ENCODE peak calls at places on chromosomes 7 and 10, in seven cellular contexts. W is Panc1, R is small intestine, A is iPS DF 6.9, S is cardiac muscle cell, P is thyroid gland, B is astrocyte. G is an unnamed sample.

GRCh38 chr7:155584261-155584660 is 37.9 kb upstream of the CNPY1 start:
- DNase-seq in W (no peak), R (no peak), A (no peak), S (no peak), P (no peak), B (no peak), G (no peak)

GRCh38 chr10:63268139-63268797 is 135.1 kb downstream of the NRBF2 start:
- DNase-seq in W (no peak), R (no peak), A (no peak), S (peak; percentile 68), P (no peak), B (peak; percentile 27), G (no peak)

GRCh38 chr7:158430308-158431034 is 157.2 kb downstream of the PTPRN2 start:
- DNase-seq in W (no peak), R (no peak), A (no peak), S (no peak), P (no peak), B (no peak), G (no peak)

GRCh38 chr7:41788556-41788955 is 85.7 kb upstream of the INHBA start:
- DNase-seq in W (no peak), R (no peak), A (no peak), S (no peak), P (no peak), B (no peak), G (no peak)

GRCh38 chr7:5501465-5501864 is 77.8 kb upstream of the TNRC18 start:
- DNase-seq in W (no peak), R (no peak), A (no peak), S (no peak), P (no peak), B (no peak), G (no peak)

GRCh38 chr10:16967866-16968721 is 150.9 kb upstream of the RSU1 start:
- DNase-seq in W (peak; percentile 79), R (no peak), A (peak; percentile 45), S (peak; percentile 86), P (no peak), B (peak; percentile 92), G (no peak)

GRCh38 chr10:130409931-130410330 is 273.7 kb downstream of the GLRX3 start:
- DNase-seq in W (no peak), R (no peak), A (no peak), S (no peak), P (no peak), B (no peak), G (no peak)

GRCh38 chr7:157335991-157336382 is 817 bp upstream of the DNAJB6 start:
- DNase-seq in W (no peak), R (no peak), A (no peak), S (no peak), P (no peak), B (no peak), G (no peak)

GRCh38 chr7:38160003-38160571 is 18.0 kb upstream of the STARD3NL start:
- DNase-seq in W (no peak), R (peak; percentile 97), A (no peak), S (no peak), P (no peak), B (no peak), G (no peak)

GRCh38 chr7:38153515-38153914 is 24.5 kb upstream of the STARD3NL start:
- DNase-seq in W (no peak), R (no peak), A (no peak), S (no peak), P (no peak), B (no peak), G (no peak)

GRCh38 chr7:38154274-38154673 is 23.8 kb upstream of the STARD3NL start:
- DNase-seq in W (no peak), R (no peak), A (no peak), S (no peak), P (no peak), B (no peak), G (no peak)
- H3K4me1 ChIP-seq in W (no peaks in the 10 kb centered on the region), R (no peaks in the 10 kb centered on the region), A (no peaks in the 10 kb centered on the region), S (no peaks in the 10 kb centered on the region), P (no peaks in the 10 kb centered on the region), B (no peaks in the 10 kb centered on the region), G (no peaks in the 10 kb centered on the region)

DNA sequence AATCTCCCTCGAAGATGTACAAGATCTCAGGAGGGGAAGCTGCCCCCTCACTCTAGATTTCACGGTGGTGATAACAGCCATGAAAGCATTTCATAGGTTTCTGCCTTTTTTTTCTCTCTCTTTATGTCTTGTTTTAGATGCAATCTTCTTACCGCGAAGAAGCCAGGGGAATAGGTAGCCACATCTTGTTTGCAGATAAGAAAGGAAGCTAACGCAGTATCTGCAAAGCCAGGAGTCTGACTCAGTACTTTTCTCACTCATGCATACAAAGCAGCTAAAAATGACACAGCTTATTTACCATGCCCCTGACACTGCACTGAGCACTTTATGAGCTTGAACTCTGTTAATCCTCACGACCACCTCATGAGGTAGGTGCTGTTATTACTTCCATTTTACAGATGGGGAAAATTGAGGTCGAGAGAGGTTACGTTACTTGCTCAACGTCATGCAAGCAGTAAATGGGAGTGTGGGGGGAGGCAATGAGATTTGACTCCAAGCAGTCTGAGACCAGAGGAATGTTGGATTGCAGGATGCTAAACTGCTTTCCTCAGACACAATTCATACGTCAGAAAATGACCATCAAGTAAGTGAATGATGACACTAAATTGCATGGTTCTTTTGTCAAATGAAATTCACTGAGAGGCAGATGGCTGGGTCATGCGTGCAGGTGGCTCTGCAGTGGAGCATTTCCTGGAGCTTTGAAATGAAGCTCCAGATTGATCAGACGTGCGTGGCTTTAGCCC is 3.2 kb downstream of the MAP3K8 start:
- DNase-seq in W (no peak), R (peak; percentile 46), A (no peak), S (peak; percentile 74), P (no peak), B (peak; percentile 86), G (no peak)
- H3K4me1 ChIP-seq in W (peaks cover 24% of the 10 kb centered on the region), R (no peaks in the 10 kb centered on the region), A (peaks cover 2% of the 10 kb centered on the region), S (peaks cover 28% of the 10 kb centered on the region), P (peaks cover 38% of the 10 kb centered on the region), B (peaks cover 35% of the 10 kb centered on the region), G (peaks cover 11% of the 10 kb centered on the region)

GRCh38 chr10:35353805-35354204 is 17.5 kb downstream of the CCNY start:
- DNase-seq in W (no peak), R (no peak), A (no peak), S (no peak), P (no peak), B (no peak), G (no peak)

GRCh38 chr10:35353399-35353798 is 17.1 kb downstream of the CCNY start:
- DNase-seq in W (no peak), R (no peak), A (no peak), S (no peak), P (no peak), B (no peak), G (no peak)

GRCh38 chr10:35351021-35351420 is 14.7 kb downstream of the CCNY start:
- DNase-seq in W (no peak), R (no peak), A (no peak), S (no peak), P (no peak), B (no peak), G (no peak)

GRCh38 chr10:35352097-35352496 is 15.8 kb downstream of the CCNY start:
- DNase-seq in W (no peak), R (no peak), A (no peak), S (no peak), P (no peak), B (no peak), G (no peak)

GRCh38 chr10:35352508-35352907 is 16.2 kb downstream of the CCNY start:
- DNase-seq in W (no peak), R (peak; percentile 69), A (no peak), S (no peak), P (no peak), B (no peak), G (no peak)
- H3K4me1 ChIP-seq in W (peaks cover 2% of the 10 kb centered on the region), R (peaks cover 24% of the 10 kb centered on the region), A (peaks cover 2% of the 10 kb centered on the region), S (peaks cover 28% of the 10 kb centered on the region), P (peaks cover 36% of the 10 kb centered on the region), B (peaks cover 13% of the 10 kb centered on the region), G (peaks cover 4% of the 10 kb centered on the region)

GRCh38 chr10:34759837-34760215 is 55.3 kb downstream of the PARD3 start:
- DNase-seq in W (no peak), R (no peak), A (no peak), S (no peak), P (no peak), B (no peak), G (no peak)

GRCh38 chr10:34762156-34762555 is 52.9 kb downstream of the PARD3 start:
- DNase-seq in W (no peak), R (no peak), A (no peak), S (no peak), P (no peak), B (no peak), G (no peak)

GRCh38 chr10:34760606-34761005 is 54.5 kb downstream of the PARD3 start:
- DNase-seq in W (no peak), R (no peak), A (no peak), S (no peak), P (no peak), B (peak; percentile 49), G (no peak)

GRCh38 chr10:34762603-34763299 is 52.3 kb downstream of the PARD3 start:
- DNase-seq in W (no peak), R (no peak), A (no peak), S (no peak), P (no peak), B (no peak), G (no peak)

GRCh38 chr10:34761443-34761842 is 53.7 kb downstream of the PARD3 start:
- DNase-seq in W (no peak), R (no peak), A (no peak), S (no peak), P (no peak), B (no peak), G (no peak)
- H3K4me1 ChIP-seq in W (peaks cover 10% of the 10 kb centered on the region), R (no peaks in the 10 kb centered on the region), A (no peaks in the 10 kb centered on the region), S (peaks cover 51% of the 10 kb centered on the region), P (peaks cover 4% of the 10 kb centered on the region), B (peaks cover 13% of the 10 kb centered on the region), G (peaks cover 6% of the 10 kb centered on the region)

GRCh38 chr10:102109166-102110116 is 10.7 kb downstream of the LDB1 start:
- DNase-seq in W (no peak), R (no peak), A (no peak), S (no peak), P (no peak), B (no peak), G (no peak)
- H3K4me1 ChIP-seq in W (peaks cover 20% of the 10 kb centered on the region), R (peaks cover 2% of the 10 kb centered on the region), A (peaks cover 2% of the 10 kb centered on the region), S (peaks cover 10% of the 10 kb centered on the region), P (peaks cover 17% of the 10 kb centered on the region), B (peaks cover 13% of the 10 kb centered on the region), G (peaks cover 10% of the 10 kb centered on the region)

DNA sequence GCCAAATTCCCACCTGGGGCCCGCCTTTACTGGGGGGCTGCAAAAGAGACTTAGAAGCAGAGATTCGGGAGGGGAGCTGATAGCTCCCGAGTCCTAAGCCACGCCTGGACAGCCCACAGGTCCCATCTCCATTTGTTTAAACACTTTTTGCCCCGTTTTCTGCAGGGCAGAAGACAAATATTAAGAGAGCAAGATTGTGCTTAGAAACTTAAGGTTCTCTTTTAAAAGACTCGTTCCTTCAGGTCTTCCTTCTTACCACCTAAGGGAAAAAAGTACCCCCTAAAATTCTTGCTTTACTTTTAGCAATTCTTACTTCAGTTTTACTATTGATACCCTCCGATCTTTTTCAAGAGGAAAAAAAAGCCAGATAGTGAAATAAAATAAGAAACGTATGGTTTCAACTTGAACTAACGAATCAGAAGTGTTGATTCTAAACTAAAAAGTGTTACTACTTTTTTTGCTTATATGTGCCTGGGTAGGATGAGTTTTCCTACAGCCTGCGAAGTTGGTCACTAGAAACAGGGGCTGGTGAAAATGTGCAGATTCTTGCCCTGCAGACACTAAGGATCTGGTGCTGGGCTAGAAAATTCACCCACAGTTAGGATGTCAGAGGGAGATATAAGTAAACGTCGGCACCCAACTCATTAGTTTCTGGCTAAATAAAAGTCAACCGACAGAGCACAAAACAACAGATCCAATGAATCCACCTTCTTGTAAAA is 298.8 kb upstream of the NFE2L3 start:
- DNase-seq in W (no peak), R (no peak), A (no peak), S (no peak), P (no peak), B (no peak), G (no peak)
- H3K4me1 ChIP-seq in W (peaks cover 14% of the 10 kb centered on the region), R (peaks cover 2% of the 10 kb centered on the region), A (no peaks in the 10 kb centered on the region), S (peaks cover 38% of the 10 kb centered on the region), P (peaks cover 16% of the 10 kb centered on the region), B (peaks cover 26% of the 10 kb centered on the region), G (peaks cover 27% of the 10 kb centered on the region)

G was measured in ascending aorta.